ENCODE peak calls at places on chromosomes 6 and 20, in ten cellular contexts. E is NCI-H510A; Q is T-helper 2 cell; R is amniotic epithelial cell; U is activated T-cell treated with anti-CD3 and anti-CD28 coated beads, Interleukin-2, amount 50 U/mL, for 24 hours; B is NCI-H69; Y is ovary; M is foreskin fibroblast; T is HAP-1; D is NCI-H1694. N is an unnamed sample.

GRCh38 chr20:18465536-18466200 is 1.2 kb downstream of the DZANK1 start:
- DNase-seq in E (no peak), Q (no peak), R (no peak), U (no peak), B (no peak), Y (no peak), M (no peak), T (no peak), D (no peak), N (no peak)

GRCh38 chr20:36349384-36350170 is 43.4 kb downstream of the DLGAP4 start:
- DNase-seq in E (no peak), Q (no peak), R (no peak), U (no peak), B (no peak), Y (no peak), M (no peak), T (no peak), D (no peak), N (no peak)

GRCh38 chr6:107064579-107065065 is 36.6 kb downstream of the MTRES1 start:
- DNase-seq in E (no peak), Q (peak), R (peak), U (no peak), B (no peak), Y (peak), M (peak), T (no peak), D (no peak), N (no peak)

GRCh38 chr6:100775667-100776066 is 105.5 kb downstream of the ASCC3 start:
- DNase-seq in E (no peak), Q (no peak), R (peak), U (no peak), B (peak), Y (no peak), M (no peak), T (no peak), D (no peak), N (no peak)

GRCh38 chr20:11267131-11267761 is 593.4 kb upstream of the JAG1 start:
- DNase-seq in E (no peak), Q (no peak), R (peak), U (no peak), B (peak), Y (peak), M (peak), T (no peak), D (no peak), N (peak)

GRCh38 chr6:38503940-38504682 is 135.6 kb downstream of the BTBD9 start:
- DNase-seq in E (no peak), Q (no peak), R (peak), U (no peak), B (no peak), Y (no peak), M (no peak), T (no peak), D (no peak), N (no peak)

GRCh38 chr6:85401186-85402062 is 48.5 kb upstream of the NT5E start:
- DNase-seq in E (no peak), Q (no peak), R (no peak), U (no peak), B (peak), Y (no peak), M (no peak), T (no peak), D (no peak), N (no peak)

GRCh38 chr20:34312024-34312460 is 8.9 kb upstream of the AHCY start:
- DNase-seq in E (no peak), Q (no peak), R (no peak), U (no peak), B (peak), Y (peak), M (no peak), T (no peak), D (no peak), N (no peak)

GRCh38 chr20:53001502-53002301 is 29.5 kb downstream of the TSHZ2 start:
- DNase-seq in E (no peak), Q (peak), R (no peak), U (no peak), B (no peak), Y (no peak), M (no peak), T (no peak), D (no peak), N (no peak)